ENCODE peak calls at places on chromosomes 4 and X, in four cellular contexts. H is gastrocnemius medialis; Q is tibial artery; M is CD4-positive, alpha-beta T cell. C is an unnamed sample.

GRCh38 chrX:71666240-71667223 is 814 bp upstream of the LOC101059915 start:
- DNase-seq in H (no peak), Q (no peak), M (no peak), C (no peak)

GRCh38 chr4:78784255-78784654 is 8.1 kb downstream of the BMP2K start:
- DNase-seq in H (no peak), Q (no peak), M (no peak), C (no peak)

GRCh38 chr4:22987861-22988260 is 295.1 kb downstream of the GBA3 start:
- DNase-seq in H (no peak), Q (no peak), M (no peak), C (no peak)

GRCh38 chr4:165584916-165585315 is 206.1 kb downstream of the CPE start:
- DNase-seq in H (no peak), Q (no peak), M (no peak), C (no peak)

GRCh38 chr4:122293374-122294365 is 85.1 kb upstream of the ADAD1 start:
- DNase-seq in H (no peak), Q (no peak), M (no peak), C (no peak)

GRCh38 chrX:129540725-129541184 is 696 bp downstream of the OCRL start:
- DNase-seq in H (peak; percentile 16), Q (peak; percentile 24), M (no peak), C (peak; percentile 9)

GRCh38 chr4:118974758-118975157 is 86.1 kb downstream of the SYNPO2 start:
- DNase-seq in H (no peak), Q (no peak), M (no peak), C (no peak)

GRCh38 chr4:111883557-111883999 is 261.7 kb upstream of the FAM241A start:
- DNase-seq in H (no peak), Q (no peak), M (no peak), C (no peak)

GRCh38 chr4:87498446-87498900 is 30.7 kb downstream of the SPARCL1 start:
- DNase-seq in H (no peak), Q (no peak), M (no peak), C (no peak)

GRCh38 chrX:17529349-17529748 is 154.3 kb downstream of the NHS start:
- DNase-seq in H (no peak), Q (no peak), M (no peak), C (peak; percentile 34)

GRCh38 chrX:144840616-144841015 is 406.7 kb upstream of the SPANXN1 start:
- DNase-seq in H (no peak), Q (no peak), M (no peak), C (no peak)

GRCh38 chr4:159248383-159249178 is 145.7 kb downstream of the RAPGEF2 start:
- DNase-seq in H (no peak), Q (no peak), M (no peak), C (no peak)

GRCh38 chr4:49036528-49036927 is 50.5 kb downstream of the CWH43 start:
- DNase-seq in H (no peak), Q (no peak), M (no peak), C (no peak)
- H3K9me3 ChIP-seq in H (no peaks in the 10 kb centered on the region), Q (no peaks in the 10 kb centered on the region), M (no peaks in the 10 kb centered on the region), C (no peaks in the 10 kb centered on the region)

GRCh38 chr4:80178964-80179363 is 18.3 kb upstream of the PRDM8 start:
- DNase-seq in H (no peak), Q (no peak), M (no peak), C (no peak)
- H3K27me3 ChIP-seq in H (peaks cover 11% of the 10 kb centered on the region), Q (no peaks in the 10 kb centered on the region), M (no peaks in the 10 kb centered on the region), C (no peaks in the 10 kb centered on the region)

GRCh38 chr4:175252642-175253041 is 334.5 kb downstream of the ADAM29 start:
- DNase-seq in H (no peak), Q (no peak), M (no peak), C (no peak)

DNA sequence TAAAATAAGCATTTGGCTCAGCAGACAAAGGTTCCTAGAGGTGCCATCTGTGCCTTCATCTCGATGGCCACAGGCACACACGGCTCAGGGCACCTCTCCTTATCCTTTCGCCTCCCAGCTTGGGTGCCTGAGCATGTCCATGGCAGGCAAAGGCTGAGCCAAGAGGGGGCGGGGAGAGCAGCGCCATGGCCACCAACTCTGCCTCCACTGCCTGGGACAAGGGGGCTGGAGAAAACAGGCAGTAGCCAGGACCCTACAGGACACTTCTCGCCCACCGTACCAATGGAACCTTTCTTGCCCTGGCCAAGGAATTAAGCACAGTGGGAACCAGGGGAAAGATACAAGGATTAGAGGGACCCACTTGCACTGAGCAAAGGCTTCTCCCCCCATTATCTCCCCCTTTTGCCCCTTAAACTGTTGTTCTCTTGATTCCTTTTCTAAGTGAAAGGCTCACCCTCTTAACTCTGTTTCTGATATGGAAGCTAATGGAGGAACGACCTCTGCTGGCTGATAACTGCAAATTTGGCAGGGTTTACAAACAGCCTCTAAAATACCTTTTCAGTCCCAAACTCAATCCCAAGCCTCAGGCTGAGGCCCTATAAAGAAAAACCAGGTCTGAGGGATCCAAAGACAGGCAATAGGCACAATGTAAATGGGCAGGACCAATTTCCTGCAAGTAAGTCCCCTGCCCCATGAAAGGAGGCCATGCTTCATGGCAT is 335.2 kb downstream of the ADAM29 start:
- DNase-seq in H (no peak), Q (no peak), M (no peak), C (no peak)
- TF ChIP-seq CTCF in H (no peak), Q (no peak), M (no peak), C (no peak)

GRCh38 chrX:65846974-65847373 is 179.5 kb downstream of the MSN start:
- DNase-seq in H (no peak), Q (no peak), M (no peak), C (no peak)
- H3K9me3 ChIP-seq in H (no peaks in the 10 kb centered on the region), Q (no peaks in the 10 kb centered on the region), M (no peaks in the 10 kb centered on the region), C (no peaks in the 10 kb centered on the region)

GRCh38 chr4:54099287-54099958 is 540 bp upstream of the GSX2 start:
- DNase-seq in H (no peak), Q (no peak), M (no peak), C (no peak)
- H3K27me3 ChIP-seq in H (peaks cover 89% of the 10 kb centered on the region), Q (no peaks in the 10 kb centered on the region), M (peaks cover 96% of the 10 kb centered on the region), C (peaks cover 68% of the 10 kb centered on the region)

DNA sequence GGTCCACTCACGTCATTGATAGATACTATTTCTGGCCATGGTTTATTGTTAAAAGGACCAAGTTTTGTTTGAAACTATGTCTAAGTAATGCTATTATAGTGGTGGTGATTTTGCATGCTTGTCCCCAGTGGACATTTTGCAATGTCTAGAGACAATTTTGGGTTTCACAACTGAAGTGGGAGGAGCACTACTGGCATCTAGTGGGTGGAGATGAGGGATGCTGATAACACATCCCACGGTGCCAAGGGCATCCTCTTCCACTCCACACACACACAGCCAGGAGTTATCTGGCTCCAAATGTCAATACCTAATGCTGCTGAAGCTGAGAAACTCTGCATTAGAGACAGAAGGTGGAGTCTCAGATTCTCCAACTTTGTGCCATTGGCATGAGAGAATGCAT is 131.2 kb downstream of the FRMPD4 start:
- DNase-seq in H (no peak), Q (no peak), M (no peak), C (no peak)
- TF ChIP-seq CTCF in H (no peak), Q (no peak), M (no peak), C (no peak)

DNA sequence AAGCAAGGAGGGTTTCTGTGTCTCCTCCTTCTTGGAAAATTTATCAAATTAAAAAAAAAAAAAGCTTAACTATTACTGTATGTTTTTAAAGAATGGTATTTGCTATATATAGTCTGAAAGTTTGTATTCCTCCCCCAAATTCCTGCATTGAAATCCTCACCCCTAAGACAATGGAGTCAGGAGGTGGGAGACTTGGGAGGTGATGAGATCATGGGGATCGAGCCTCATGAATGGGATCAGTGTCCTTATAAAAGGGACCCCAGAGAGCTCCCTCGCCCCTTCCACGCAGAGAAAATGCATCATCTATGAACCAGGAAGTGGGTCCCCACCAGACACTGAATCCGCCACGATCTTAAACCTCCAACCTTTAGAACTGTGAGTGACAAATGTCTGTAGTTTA is 50.1 kb downstream of the DHRSX start:
- DNase-seq in H (no peak), Q (no peak), M (no peak), C (no peak)
- H3K9me3 ChIP-seq in H (no peaks in the 10 kb centered on the region), Q (no peaks in the 10 kb centered on the region), M (no peaks in the 10 kb centered on the region), C (no peaks in the 10 kb centered on the region)

DNA sequence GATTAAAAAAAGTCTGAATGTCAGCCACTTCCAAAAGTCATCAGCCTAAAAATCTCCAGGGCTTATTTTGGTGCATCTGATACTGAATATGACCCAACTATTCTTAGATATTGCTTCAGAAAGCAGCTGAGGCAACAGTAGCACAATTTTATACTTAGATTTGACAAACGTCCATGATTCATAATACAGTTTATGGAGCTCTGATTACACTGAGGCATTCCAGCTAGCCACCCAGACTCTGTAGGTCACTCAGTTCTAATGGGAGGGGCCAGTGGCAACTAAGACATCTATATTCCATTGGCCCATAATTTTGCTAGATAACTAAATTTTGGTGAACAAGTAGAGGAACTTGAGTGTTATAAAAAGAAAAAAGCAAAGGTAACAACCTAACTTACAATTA is 10.3 kb downstream of the SPATA4 start:
- DNase-seq in H (peak; percentile 45), Q (no peak), M (no peak), C (no peak)
- H3K27me3 ChIP-seq in H (no peaks in the 10 kb centered on the region), Q (no peaks in the 10 kb centered on the region), M (no peaks in the 10 kb centered on the region), C (no peaks in the 10 kb centered on the region)

GRCh38 chrX:57451426-57452020 is 140.3 kb upstream of the ZXDB start:
- DNase-seq in H (no peak), Q (no peak), M (no peak), C (no peak)

GRCh38 chrX:57445046-57445445 is 146.8 kb upstream of the ZXDB start:
- DNase-seq in H (no peak), Q (no peak), M (no peak), C (no peak)

GRCh38 chrX:57447856-57448255 is 144.0 kb upstream of the ZXDB start:
- DNase-seq in H (no peak), Q (no peak), M (no peak), C (no peak)
- TF ChIP-seq CTCF in H (no peak), Q (no peak), M (no peak), C (no peak)

GRCh38 chr4:30454504-30454903 is 265.7 kb upstream of the PCDH7 start:
- DNase-seq in H (no peak), Q (no peak), M (no peak), C (no peak)
- H3K9me3 ChIP-seq in H (no peaks in the 10 kb centered on the region), Q (no peaks in the 10 kb centered on the region), M (no peaks in the 10 kb centered on the region), C (no peaks in the 10 kb centered on the region)

C was measured in thyroid gland.